ENCODE peak calls at places on chromosomes 12 and 14, in four cellular contexts. O is endodermal cell, X is mucosa of descending colon, I is fibroblast of the aortic adventitia. U is an unnamed sample.

GRCh38 chr14:101504096-101504948 is 57.0 kb upstream of the DIO3 start:
- DNase-seq in O (peak; percentile 43), X (no peak), I (no peak), U (peak; percentile 12)

GRCh38 chr14:20458031-20458789 is 3.0 kb downstream of the PIP4P1 start:
- DNase-seq in O (peak; percentile 55), X (no peak), I (no peak), U (no peak)

GRCh38 chr12:80794506-80794905 is 77.8 kb downstream of the MYF5 start:
- DNase-seq in O (no peak), X (no peak), I (peak; percentile 7), U (no peak)

GRCh38 chr14:58166005-58166983 is 14.3 kb upstream of the ARMH4 start:
- DNase-seq in O (peak; percentile 96), X (peak; percentile 94), I (peak; percentile 84), U (peak; percentile 95)

GRCh38 chr12:47705239-47705570 is 625 bp downstream of the RPAP3 start:
- DNase-seq in O (no peak), X (no peak), I (no peak), U (no peak)

GRCh38 chr14:64465856-64466554 is 706 bp downstream of the AKAP5 start:
- DNase-seq in O (peak; percentile 84), X (peak; percentile 39), I (peak; percentile 61), U (no peak)

GRCh38 chr12:46164186-46164585 is 104.7 kb downstream of the SLC38A1 start:
- DNase-seq in O (no peak), X (no peak), I (no peak), U (no peak)

GRCh38 chr12:98618952-98619351 is 25.5 kb downstream of the SLC25A3 start:
- DNase-seq in O (no peak), X (no peak), I (peak; percentile 76), U (no peak)

GRCh38 chr12:116241157-116241772 is 36.2 kb downstream of the MED13L start:
- DNase-seq in O (no peak), X (no peak), I (no peak), U (no peak)

GRCh38 chr14:55339770-55340169 is 68.5 kb downstream of the FBXO34 start:
- DNase-seq in O (no peak), X (no peak), I (no peak), U (no peak)

GRCh38 chr12:65532744-65533143 is 254.3 kb downstream of the MSRB3 start:
- DNase-seq in O (no peak), X (no peak), I (peak; percentile 81), U (peak; percentile 34)

GRCh38 chr12:124153396-124153795 is 141.5 kb upstream of the RFLNA start:
- DNase-seq in O (no peak), X (no peak), I (no peak), U (no peak)

GRCh38 chr12:49296836-49297694 is 2.1 kb downstream of the PRPH start:
- DNase-seq in O (peak; percentile 97), X (peak; percentile 60), I (no peak), U (peak; percentile 56)

GRCh38 chr14:72804653-72805180 is 89.2 kb downstream of the DPF3 start:
- DNase-seq in O (no peak), X (no peak), I (no peak), U (no peak)

GRCh38 chr12:116735084-116735483 is 2.8 kb downstream of the SPRING1 start:
- DNase-seq in O (peak; percentile 20), X (no peak), I (no peak), U (no peak)

GRCh38 chr14:91872517-91873470 is 5.5 kb upstream of the TC2N start:
- DNase-seq in O (peak; percentile 46), X (peak; percentile 92), I (peak; percentile 96), U (no peak)

GRCh38 chr12:47997321-47997720 is 7.0 kb downstream of the COL2A1 start:
- DNase-seq in O (no peak), X (peak; percentile 31), I (no peak), U (no peak)

GRCh38 chr14:64387232-64387737 is 868 bp upstream of the MTHFD1 start:
- DNase-seq in O (no peak), X (no peak), I (no peak), U (peak; percentile 52)

GRCh38 chr14:55977346-55977745 is 140.9 kb upstream of the PELI2 start:
- DNase-seq in O (no peak), X (no peak), I (peak; percentile 23), U (no peak)

GRCh38 chr14:64723691-64724577 is 19.7 kb downstream of the PLEKHG3 start:
- DNase-seq in O (no peak), X (no peak), I (no peak), U (no peak)

GRCh38 chr12:131458931-131459575 is 251.8 kb upstream of the SFSWAP start:
- DNase-seq in O (peak; percentile 45), X (no peak), I (no peak), U (no peak)

GRCh38 chr12:124636138-124636968 is 68.9 kb upstream of the NCOR2 start:
- DNase-seq in O (peak; percentile 71), X (peak; percentile 72), I (peak; percentile 87), U (no peak)

GRCh38 chr12:42174978-42175377 is 30.3 kb upstream of the GXYLT1 start:
- DNase-seq in O (no peak), X (no peak), I (no peak), U (no peak)

GRCh38 chr12:110249105-110249504 is 31.9 kb upstream of the ATP2A2 start:
- DNase-seq in O (peak; percentile 43), X (peak; percentile 43), I (no peak), U (no peak)

GRCh38 chr14:105313381-105314286 is 914 bp upstream of the PACS2 start:
- DNase-seq in O (no peak), X (peak; percentile 51), I (peak; percentile 42), U (peak; percentile 63)

GRCh38 chr14:31271648-31272047 is 64.1 kb upstream of the HECTD1 start:
- DNase-seq in O (no peak), X (no peak), I (no peak), U (no peak)

GRCh38 chr12:103773109-103773905 is 67.7 kb downstream of the NT5DC3 start:
- DNase-seq in O (no peak), X (no peak), I (peak; percentile 6), U (no peak)

GRCh38 chr14:68621400-68622365 is 171.2 kb downstream of the ZFP36L1 start:
- DNase-seq in O (peak; percentile 15), X (no peak), I (peak; percentile 80), U (no peak)

GRCh38 chr12:66268562-66268961 is 33.7 kb upstream of the HELB start:
- DNase-seq in O (no peak), X (no peak), I (no peak), U (no peak)

GRCh38 chr12:59149995-59150642 is 229.8 kb upstream of the LRIG3 start:
- DNase-seq in O (peak; percentile 52), X (peak; percentile 60), I (peak; percentile 88), U (no peak)

GRCh38 chr12:66312189-66312588 is 9.9 kb downstream of the HELB start:
- DNase-seq in O (no peak), X (no peak), I (no peak), U (no peak)

GRCh38 chr12:3236345-3237153 is 159.4 kb downstream of the TSPAN9 start:
- DNase-seq in O (peak; percentile 94), X (peak; percentile 18), I (peak; percentile 33), U (no peak)

GRCh38 chr12:3332190-3332589 is 158.8 kb upstream of the PRMT8 start:
- DNase-seq in O (no peak), X (no peak), I (peak; percentile 9), U (no peak)

GRCh38 chr12:72272731-72273498 is 745 bp downstream of the TRHDE start:
- DNase-seq in O (peak; percentile 75), X (no peak), I (no peak), U (peak; percentile 62)

GRCh38 chr12:11814362-11814761 is 164.9 kb downstream of the ETV6 start:
- DNase-seq in O (no peak), X (no peak), I (peak; percentile 56), U (no peak)

GRCh38 chr12:11813422-11813813 is 163.9 kb downstream of the ETV6 start:
- DNase-seq in O (no peak), X (no peak), I (no peak), U (no peak)

GRCh38 chr12:11810962-11811361 is 161.5 kb downstream of the ETV6 start:
- DNase-seq in O (no peak), X (no peak), I (peak; percentile 28), U (no peak)

GRCh38 chr12:11815397-11815796 is 165.9 kb downstream of the ETV6 start:
- DNase-seq in O (peak; percentile 77), X (no peak), I (no peak), U (no peak)

GRCh38 chr12:11812558-11813421 is 163.3 kb downstream of the ETV6 start:
- DNase-seq in O (peak; percentile 89), X (peak; percentile 51), I (peak; percentile 21), U (peak; percentile 58)
- TF ChIP-seq CTCF in O (peak; percentile 60), X (no peak), I (peak; percentile 28), U (no peak)

GRCh38 chr12:25533150-25533549 is 19.9 kb downstream of the LMNTD1 start:
- DNase-seq in O (no peak), X (no peak), I (no peak), U (no peak)
- TF ChIP-seq CTCF in O (no peak), X (no peak), I (no peak), U (no peak)

GRCh38 chr14:95149441-95149840 is 7.9 kb downstream of the DICER1 start:
- DNase-seq in O (no peak), X (no peak), I (no peak), U (no peak)

GRCh38 chr14:95146079-95146771 is 11.1 kb downstream of the DICER1 start:
- DNase-seq in O (no peak), X (peak; percentile 72), I (no peak), U (no peak)

GRCh38 chr14:95144849-95145248 is 12.5 kb downstream of the DICER1 start:
- DNase-seq in O (no peak), X (no peak), I (no peak), U (no peak)

GRCh38 chr14:95150910-95151309 is 6.4 kb downstream of the DICER1 start:
- DNase-seq in O (no peak), X (no peak), I (no peak), U (no peak)

GRCh38 chr14:95147597-95147996 is 9.7 kb downstream of the DICER1 start:
- DNase-seq in O (no peak), X (no peak), I (no peak), U (no peak)
- TF ChIP-seq CTCF in O (no peak), X (no peak), I (no peak), U (no peak)

GRCh38 chr14:76986261-76986565 is 42.3 kb downstream of the IRF2BPL start:
- DNase-seq in O (no peak), X (no peak), I (no peak), U (no peak)
- TF ChIP-seq CTCF in O (no peak), X (no peak), I (no peak), U (no peak)

DNA sequence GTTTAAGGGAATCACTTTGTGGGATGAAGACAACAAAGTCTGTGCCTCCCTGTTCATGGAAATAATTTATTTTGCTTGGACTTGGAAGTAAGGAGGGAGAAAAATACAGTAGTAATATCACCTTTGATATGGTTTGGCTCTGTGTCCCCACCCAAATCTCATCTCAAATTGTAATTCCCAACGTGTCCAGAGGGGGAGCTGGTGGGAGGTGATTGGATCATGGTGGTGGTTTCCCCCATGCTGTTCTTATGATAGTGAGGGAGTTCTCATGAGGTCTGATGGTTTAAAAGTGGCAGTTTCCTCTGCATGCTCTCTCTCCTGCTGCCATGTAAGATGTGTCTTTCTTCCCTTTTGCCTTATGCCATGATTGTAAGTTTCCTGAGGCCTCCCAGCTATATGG is 460.7 kb downstream of the NOVA1 start:
- DNase-seq in O (peak; percentile 49), X (no peak), I (no peak), U (no peak)
- TF ChIP-seq CTCF in O (peak; percentile 70), X (no peak), I (peak; percentile 26), U (peak; percentile 65)